ENCODE peak calls at places on chromosomes 12 and 14, in eight cellular contexts. One of them, this sample, is unnamed.

GRCh38 chr14:81095539-81095938 is 125.2 kb downstream of the GTF2A1 start:
- DNase-seq in transverse colon: no peak
- DNase-seq in endothelial cell of umbilical vein: no peak
- DNase-seq in suprapubic skin: no peak
- DNase-seq in vagina: no peak
- DNase-seq in H1: no peak
- DNase-seq in sigmoid colon: no peak
- DNase-seq in prostate gland: no peak
- DNase-seq in this sample: no peak

GRCh38 chr12:89245090-89245489 is 107.2 kb downstream of the DUSP6 start:
- DNase-seq in transverse colon: no peak
- DNase-seq in endothelial cell of umbilical vein: no peak
- DNase-seq in suprapubic skin: no peak
- DNase-seq in vagina: no peak
- DNase-seq in H1: no peak
- DNase-seq in sigmoid colon: no peak
- DNase-seq in prostate gland: no peak
- DNase-seq in this sample: no peak

GRCh38 chr12:15592934-15593333 is 196.3 kb downstream of the EPS8 start:
- DNase-seq in transverse colon: no peak
- DNase-seq in endothelial cell of umbilical vein: peak; percentile 52
- DNase-seq in suprapubic skin: no peak
- DNase-seq in vagina: no peak
- DNase-seq in H1: no peak
- DNase-seq in sigmoid colon: no peak
- DNase-seq in prostate gland: no peak
- DNase-seq in this sample: no peak

GRCh38 chr12:113154351-113154973 is 4.9 kb downstream of the CFAP73 start:
- DNase-seq in transverse colon: no peak
- DNase-seq in endothelial cell of umbilical vein: peak; percentile 22
- DNase-seq in suprapubic skin: no peak
- DNase-seq in vagina: no peak
- DNase-seq in H1: peak; percentile 85
- DNase-seq in sigmoid colon: no peak
- DNase-seq in prostate gland: no peak
- DNase-seq in this sample: peak; percentile 83

GRCh38 chr12:122988612-122989442 is 8.3 kb downstream of the ARL6IP4 start:
- DNase-seq in transverse colon: no peak
- DNase-seq in endothelial cell of umbilical vein: no peak
- DNase-seq in suprapubic skin: no peak
- DNase-seq in vagina: no peak
- DNase-seq in H1: no peak
- DNase-seq in sigmoid colon: no peak
- DNase-seq in prostate gland: no peak
- DNase-seq in this sample: peak; percentile 62

GRCh38 chr14:83556746-83557460 is 1973.0 kb upstream of the FLRT2 start:
- DNase-seq in transverse colon: no peak
- DNase-seq in endothelial cell of umbilical vein: peak; percentile 10
- DNase-seq in suprapubic skin: no peak
- DNase-seq in vagina: no peak
- DNase-seq in H1: no peak
- DNase-seq in sigmoid colon: no peak
- DNase-seq in prostate gland: no peak
- DNase-seq in this sample: no peak

GRCh38 chr12:26632746-26633145 is 200.2 kb downstream of the ITPR2 start:
- DNase-seq in transverse colon: no peak
- DNase-seq in endothelial cell of umbilical vein: no peak
- DNase-seq in suprapubic skin: no peak
- DNase-seq in vagina: no peak
- DNase-seq in H1: no peak
- DNase-seq in sigmoid colon: no peak
- DNase-seq in prostate gland: no peak
- DNase-seq in this sample: no peak

GRCh38 chr14:63933110-63933509 is 80.3 kb downstream of the SYNE2 start:
- DNase-seq in transverse colon: no peak
- DNase-seq in endothelial cell of umbilical vein: no peak
- DNase-seq in suprapubic skin: no peak
- DNase-seq in vagina: no peak
- DNase-seq in H1: no peak
- DNase-seq in sigmoid colon: no peak
- DNase-seq in prostate gland: no peak
- DNase-seq in this sample: no peak

GRCh38 chr12:68958337-68958736 is 25.4 kb upstream of the CPM start:
- DNase-seq in transverse colon: no peak
- DNase-seq in endothelial cell of umbilical vein: no peak
- DNase-seq in suprapubic skin: no peak
- DNase-seq in vagina: no peak
- DNase-seq in H1: no peak
- DNase-seq in sigmoid colon: no peak
- DNase-seq in prostate gland: no peak
- DNase-seq in this sample: no peak

GRCh38 chr14:22071001-22071400 is 397.4 kb upstream of the OR4E1 start:
- DNase-seq in transverse colon: peak; percentile 40
- DNase-seq in endothelial cell of umbilical vein: no peak
- DNase-seq in suprapubic skin: no peak
- DNase-seq in vagina: no peak
- DNase-seq in H1: no peak
- DNase-seq in sigmoid colon: no peak
- DNase-seq in prostate gland: no peak
- DNase-seq in this sample: peak; percentile 27

GRCh38 chr14:76965232-76965631 is 63.3 kb downstream of the IRF2BPL start:
- DNase-seq in transverse colon: peak; percentile 53
- DNase-seq in endothelial cell of umbilical vein: no peak
- DNase-seq in suprapubic skin: no peak
- DNase-seq in vagina: no peak
- DNase-seq in H1: no peak
- DNase-seq in sigmoid colon: no peak
- DNase-seq in prostate gland: no peak
- DNase-seq in this sample: no peak

GRCh38 chr12:73902270-73902669 is 635.4 kb upstream of the ATXN7L3B start:
- DNase-seq in transverse colon: no peak
- DNase-seq in endothelial cell of umbilical vein: no peak
- DNase-seq in suprapubic skin: no peak
- DNase-seq in vagina: no peak
- DNase-seq in H1: no peak
- DNase-seq in sigmoid colon: no peak
- DNase-seq in prostate gland: no peak
- DNase-seq in this sample: no peak

GRCh38 chr12:96445743-96446655 is 43.4 kb upstream of the CFAP54 start:
- DNase-seq in transverse colon: peak; percentile 12
- DNase-seq in endothelial cell of umbilical vein: peak; percentile 100
- DNase-seq in suprapubic skin: no peak
- DNase-seq in vagina: no peak
- DNase-seq in H1: no peak
- DNase-seq in sigmoid colon: no peak
- DNase-seq in prostate gland: no peak
- DNase-seq in this sample: no peak

GRCh38 chr14:102437997-102438922 is 71.3 kb downstream of the ANKRD9 start:
- DNase-seq in transverse colon: peak; percentile 91
- DNase-seq in endothelial cell of umbilical vein: peak; percentile 73
- DNase-seq in suprapubic skin: peak; percentile 90
- DNase-seq in vagina: no peak
- DNase-seq in H1: peak; percentile 94
- DNase-seq in sigmoid colon: peak; percentile 94
- DNase-seq in prostate gland: peak; percentile 85
- DNase-seq in this sample: peak; percentile 92

GRCh38 chr12:124458992-124459851 is 108.2 kb downstream of the NCOR2 start:
- DNase-seq in transverse colon: no peak
- DNase-seq in endothelial cell of umbilical vein: no peak
- DNase-seq in suprapubic skin: no peak
- DNase-seq in vagina: no peak
- DNase-seq in H1: no peak
- DNase-seq in sigmoid colon: no peak
- DNase-seq in prostate gland: no peak
- DNase-seq in this sample: no peak

GRCh38 chr12:111451232-111451631 is 45.5 kb downstream of the SH2B3 start:
- DNase-seq in transverse colon: no peak
- DNase-seq in endothelial cell of umbilical vein: no peak
- DNase-seq in suprapubic skin: no peak
- DNase-seq in vagina: no peak
- DNase-seq in H1: no peak
- DNase-seq in sigmoid colon: no peak
- DNase-seq in prostate gland: no peak
- DNase-seq in this sample: no peak

GRCh38 chr14:68549057-68549421 is 243.8 kb downstream of the ZFP36L1 start:
- DNase-seq in transverse colon: no peak
- DNase-seq in endothelial cell of umbilical vein: no peak
- DNase-seq in suprapubic skin: no peak
- DNase-seq in vagina: peak; percentile 91
- DNase-seq in H1: peak; percentile 45
- DNase-seq in sigmoid colon: no peak
- DNase-seq in prostate gland: no peak
- DNase-seq in this sample: no peak

DNA sequence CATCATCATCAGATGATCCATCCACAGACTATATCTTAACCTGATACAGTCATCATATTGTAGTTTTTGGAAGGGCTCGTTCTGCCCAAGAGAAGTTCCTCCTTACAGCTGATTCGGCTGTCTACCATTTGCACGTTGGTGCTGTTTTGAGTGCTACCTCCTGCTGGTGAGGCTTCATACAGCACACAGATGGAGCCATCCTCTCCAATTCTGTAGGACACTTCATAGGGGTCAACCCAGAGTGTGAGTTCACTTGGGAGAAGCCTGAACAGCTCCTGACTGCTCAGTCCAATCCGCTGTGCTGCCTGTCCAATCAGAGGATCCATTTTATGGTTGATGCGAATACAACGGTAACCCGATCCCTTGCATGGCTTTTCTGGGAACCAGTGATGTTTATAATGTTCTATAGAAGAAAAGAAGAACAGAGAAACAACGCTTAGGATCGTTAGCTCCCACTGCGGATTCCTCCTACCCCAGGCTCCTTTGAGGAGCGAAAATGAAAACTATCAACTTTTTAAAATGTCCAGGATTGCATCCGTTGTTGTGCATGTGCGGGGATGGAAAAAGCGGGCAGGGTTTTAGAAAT is 1.5 kb downstream of the BTG1 start:
- DNase-seq in transverse colon: peak; percentile 80
- DNase-seq in endothelial cell of umbilical vein: peak; percentile 93
- DNase-seq in suprapubic skin: peak; percentile 79
- DNase-seq in vagina: peak; percentile 91
- DNase-seq in H1: peak; percentile 58
- DNase-seq in sigmoid colon: peak; percentile 89
- DNase-seq in prostate gland: peak; percentile 74
- DNase-seq in this sample: peak; percentile 91
- TF ChIP-seq POLR2A in transverse colon: peak; percentile 63
- TF ChIP-seq POLR2A in endothelial cell of umbilical vein: no peak
- TF ChIP-seq POLR2A in suprapubic skin: no peak
- TF ChIP-seq POLR2A in vagina: no peak
- TF ChIP-seq POLR2A in H1: peak; percentile 45
- TF ChIP-seq POLR2A in sigmoid colon: no peak
- TF ChIP-seq POLR2A in prostate gland: peak; percentile 52
- TF ChIP-seq POLR2A in this sample: no peak

DNA sequence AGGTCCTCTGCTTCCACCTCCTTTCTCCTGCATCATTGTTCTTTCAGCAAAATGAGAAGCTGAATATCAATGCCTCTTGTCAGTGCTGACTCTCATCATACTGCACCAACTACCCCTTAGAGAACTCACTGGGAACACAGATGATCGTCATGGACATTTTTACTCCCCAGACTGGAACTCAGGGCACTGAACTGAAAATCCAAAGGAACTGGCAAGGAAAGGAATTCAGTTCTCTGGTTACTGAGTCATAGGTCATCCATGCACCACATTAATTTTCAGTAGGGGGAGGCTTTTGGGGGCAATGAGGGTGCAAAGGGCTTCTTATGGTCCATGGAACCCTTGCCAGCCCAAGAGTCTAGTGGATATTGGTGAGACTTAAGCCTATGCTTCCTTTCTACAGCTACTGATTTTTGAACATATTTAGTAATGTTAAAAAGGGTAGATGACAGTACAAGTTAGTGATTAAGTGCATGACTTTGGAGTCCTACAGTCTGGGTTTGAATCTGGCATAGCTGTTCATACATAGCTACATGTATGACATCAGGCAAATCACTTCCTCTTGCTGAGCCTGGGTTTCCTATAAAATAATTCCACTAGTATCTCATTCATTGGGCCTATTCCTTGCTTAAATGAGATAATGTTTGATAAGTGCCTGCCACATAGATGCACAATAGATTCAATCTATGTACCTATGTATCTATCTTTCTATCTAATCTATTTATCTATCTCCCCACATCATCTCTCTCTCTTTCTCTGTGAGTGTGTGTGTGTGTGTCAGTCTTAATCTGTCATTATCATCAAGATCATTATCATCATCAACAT is 29.2 kb downstream of the BBS10 start:
- DNase-seq in transverse colon: no peak
- DNase-seq in endothelial cell of umbilical vein: no peak
- DNase-seq in suprapubic skin: no peak
- DNase-seq in vagina: no peak
- DNase-seq in H1: no peak
- DNase-seq in sigmoid colon: no peak
- DNase-seq in prostate gland: no peak
- DNase-seq in this sample: no peak
- TF ChIP-seq POLR2AphosphoS5 in transverse colon: no peak
- TF ChIP-seq POLR2AphosphoS5 in endothelial cell of umbilical vein: no peak
- TF ChIP-seq POLR2AphosphoS5 in suprapubic skin: no peak
- TF ChIP-seq POLR2AphosphoS5 in vagina: no peak
- TF ChIP-seq POLR2AphosphoS5 in H1: no peak
- TF ChIP-seq POLR2AphosphoS5 in sigmoid colon: no peak
- TF ChIP-seq POLR2AphosphoS5 in prostate gland: no peak
- TF ChIP-seq POLR2AphosphoS5 in this sample: no peak

DNA sequence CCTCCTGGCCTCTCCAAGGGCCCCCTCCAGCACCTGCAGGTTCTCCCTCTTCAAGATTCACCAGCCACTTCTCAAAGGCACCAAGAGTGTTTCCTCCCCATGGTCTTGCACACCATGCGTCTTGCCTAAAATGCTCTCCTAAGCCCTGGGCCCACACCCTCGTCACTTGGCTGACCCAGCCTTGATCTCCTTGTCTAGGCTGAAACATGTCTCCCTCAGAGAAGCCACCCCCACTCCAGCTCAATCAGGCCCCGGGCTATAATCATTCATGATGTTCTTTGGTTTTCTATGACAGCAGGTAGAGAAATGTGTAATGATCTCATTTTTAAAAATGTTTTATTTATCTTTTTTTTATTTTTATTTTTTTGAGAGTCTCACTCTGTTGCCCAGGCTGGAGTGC is 88.1 kb downstream of the EFCAB11 start:
- DNase-seq in transverse colon: no peak
- DNase-seq in endothelial cell of umbilical vein: no peak
- DNase-seq in suprapubic skin: no peak
- DNase-seq in vagina: no peak
- DNase-seq in H1: no peak
- DNase-seq in sigmoid colon: no peak
- DNase-seq in prostate gland: no peak
- DNase-seq in this sample: no peak
- H3K4me1 ChIP-seq in transverse colon: no peaks in the 10 kb centered on the region
- H3K4me1 ChIP-seq in endothelial cell of umbilical vein: no peaks in the 10 kb centered on the region
- H3K4me1 ChIP-seq in suprapubic skin: peaks cover 3% of the 10 kb centered on the region
- H3K4me1 ChIP-seq in vagina: peaks cover 5% of the 10 kb centered on the region
- H3K4me1 ChIP-seq in H1: no peaks in the 10 kb centered on the region
- H3K4me1 ChIP-seq in sigmoid colon: no peaks in the 10 kb centered on the region
- H3K4me1 ChIP-seq in prostate gland: no peaks in the 10 kb centered on the region
- H3K4me1 ChIP-seq in this sample: no peaks in the 10 kb centered on the region

DNA sequence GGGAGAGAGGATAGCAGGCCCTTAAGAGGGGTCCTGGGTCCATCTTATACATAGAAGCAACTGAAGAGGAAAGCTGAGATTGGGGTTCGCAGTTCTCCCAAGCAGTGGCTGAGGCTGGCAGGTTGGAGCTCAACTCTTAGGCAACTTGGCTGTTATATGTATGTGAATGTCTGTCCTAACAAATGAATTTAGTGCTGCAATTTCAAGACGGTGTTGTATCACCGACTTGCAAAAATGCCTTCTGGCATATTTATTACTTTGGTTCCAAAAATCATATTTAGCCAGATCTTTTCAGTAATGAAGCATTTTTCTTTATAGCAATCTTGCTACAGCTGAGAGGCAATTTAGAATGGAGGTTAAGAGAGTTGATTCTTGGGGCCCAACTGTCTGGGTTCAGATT is 148.3 kb downstream of the AKAP6 start:
- DNase-seq in transverse colon: no peak
- DNase-seq in endothelial cell of umbilical vein: no peak
- DNase-seq in suprapubic skin: no peak
- DNase-seq in vagina: no peak
- DNase-seq in H1: no peak
- DNase-seq in sigmoid colon: no peak
- DNase-seq in prostate gland: no peak
- DNase-seq in this sample: no peak
- TF ChIP-seq POLR2A in transverse colon: no peak
- TF ChIP-seq POLR2A in endothelial cell of umbilical vein: no peak
- TF ChIP-seq POLR2A in suprapubic skin: no peak
- TF ChIP-seq POLR2A in vagina: no peak
- TF ChIP-seq POLR2A in H1: no peak
- TF ChIP-seq POLR2A in sigmoid colon: no peak
- TF ChIP-seq POLR2A in prostate gland: no peak
- TF ChIP-seq POLR2A in this sample: no peak

This sample was measured in upper lobe of left lung.